ENCODE peak calls at places on chromosomes 5 and 9, in six cellular contexts. H is T-helper 2 cell; Q is DMS153; K is skeletal muscle cell; A is T-helper 22 cell; E is activated CD8-positive, alpha-beta memory T cell treated with anti-CD3 and anti-CD28 coated beads for 1 hour. L is an unnamed sample.

GRCh38 chr9:121943463-121943862 is 149.6 kb downstream of the TTLL11 start:
- DNase-seq in H (no peak), Q (no peak), K (no peak), A (no peak), E (no peak), L (no peak)

GRCh38 chr5:7597058-7597457 is 201.1 kb downstream of the ADCY2 start:
- DNase-seq in H (no peak), Q (no peak), K (no peak), A (no peak), E (no peak), L (no peak)

GRCh38 chr5:110371725-110372041 is 354.8 kb downstream of the TMEM232 start:
- DNase-seq in H (no peak), Q (no peak), K (no peak), A (no peak), E (no peak), L (no peak)

GRCh38 chr5:180644129-180644824 is 5.1 kb downstream of the FLT4 start:
- DNase-seq in H (no peak), Q (no peak), K (no peak), A (no peak), E (no peak), L (no peak)

GRCh38 chr5:74762599-74762998 is 4.3 kb downstream of the GFM2 start:
- DNase-seq in H (no peak), Q (no peak), K (no peak), A (no peak), E (no peak), L (peak; percentile 20)

GRCh38 chr5:169636477-169637084 is 494 bp upstream of the DOCK2 start:
- DNase-seq in H (no peak), Q (no peak), K (no peak), A (no peak), E (no peak), L (no peak)

GRCh38 chr5:103057208-103058130 is 62.5 kb downstream of the GIN1 start:
- DNase-seq in H (no peak), Q (no peak), K (no peak), A (no peak), E (no peak), L (no peak)

GRCh38 chr9:1100945-1101344 is 50.8 kb downstream of the DMRT2 start:
- DNase-seq in H (no peak), Q (no peak), K (peak; percentile 12), A (no peak), E (no peak), L (no peak)

GRCh38 chr9:38659538-38659937 is 39.1 kb upstream of the ANKRD18A start:
- DNase-seq in H (no peak), Q (no peak), K (no peak), A (no peak), E (no peak), L (no peak)

GRCh38 chr9:117204971-117205370 is 209.9 kb downstream of the ASTN2 start:
- DNase-seq in H (no peak), Q (no peak), K (no peak), A (no peak), E (no peak), L (no peak)

GRCh38 chr5:11894992-11895391 is 9.3 kb downstream of the CTNND2 start:
- DNase-seq in H (no peak), Q (no peak), K (no peak), A (no peak), E (no peak), L (no peak)

GRCh38 chr9:113417370-113417769 is 6.8 kb downstream of the C9orf43 start:
- DNase-seq in H (no peak), Q (no peak), K (no peak), A (no peak), E (no peak), L (no peak)

GRCh38 chr5:126274819-126275218 is 148.4 kb upstream of the GRAMD2B start:
- DNase-seq in H (no peak), Q (no peak), K (no peak), A (no peak), E (no peak), L (no peak)

GRCh38 chr5:132238901-132239500 is 11.3 kb upstream of the P4HA2 start:
- DNase-seq in H (no peak), Q (no peak), K (no peak), A (no peak), E (no peak), L (no peak)

GRCh38 chr9:89038354-89039091 is 47.3 kb downstream of the S1PR3 start:
- DNase-seq in H (no peak), Q (no peak), K (peak; percentile 85), A (no peak), E (no peak), L (peak; percentile 87)

GRCh38 chr9:92294297-92294676 is 790 bp upstream of the IARS1 start:
- DNase-seq in H (no peak), Q (no peak), K (no peak), A (no peak), E (no peak), L (no peak)

L was measured in AG09309.